ENCODE peak calls at places on chromosomes 2 and 18, in eight cellular contexts. Z is ovary, R is transverse colon, P is stomach, H is A549, K is H1, C is sigmoid colon, S is GM12878. D is an unnamed sample.

GRCh38 chr2:8893474-8893873 is 56.1 kb upstream of the KIDINS220 start:
- DNase-seq in H (no peak), Z (no peak), C (no peak), P (no peak), S (no peak), K (no peak), R (no peak), D (no peak)

GRCh38 chr2:118115761-118116160 is 27.5 kb downstream of the INSIG2 start:
- DNase-seq in C (no peak), K (no peak), R (no peak), S (no peak), H (no peak), P (no peak), Z (no peak), D (no peak)

GRCh38 chr2:60439219-60439974 is 114.1 kb downstream of the BCL11A start:
- DNase-seq in R (peak; percentile 62), Z (no peak), C (peak; percentile 69), K (no peak), H (no peak), S (peak; percentile 96), P (peak; percentile 47), D (no peak)

GRCh38 chr2:12051831-12052230 is 305.4 kb downstream of the LPIN1 start:
- DNase-seq in R (no peak), K (no peak), S (no peak), Z (no peak), C (no peak), P (no peak), H (no peak), D (no peak)

GRCh38 chr2:7967707-7968106 is 714.1 kb upstream of the ID2 start:
- DNase-seq in K (no peak), S (no peak), Z (no peak), R (no peak), P (no peak), H (no peak), C (no peak), D (no peak)

GRCh38 chr18:63107931-63108330 is 211.6 kb downstream of the BCL2 start:
- DNase-seq in H (no peak), P (no peak), C (no peak), Z (no peak), S (no peak), K (no peak), R (no peak), D (no peak)

GRCh38 chr18:73563345-73563744 is 584.3 kb downstream of the FBXO15 start:
- DNase-seq in Z (no peak), H (no peak), C (no peak), S (no peak), P (no peak), R (no peak), K (no peak), D (no peak)

GRCh38 chr2:241558532-241559488 is at the start of gene BOK:
- DNase-seq in Z (peak; percentile 58), P (peak; percentile 73), R (peak; percentile 75), H (peak; percentile 84), S (no peak), C (peak; percentile 93), K (peak; percentile 88), D (no peak)

GRCh38 chr2:160289803-160290202 is 89.7 kb upstream of the ITGB6 start:
- DNase-seq in C (no peak), H (no peak), S (no peak), P (no peak), K (no peak), Z (no peak), R (no peak), D (no peak)

GRCh38 chr2:33810046-33810835 is 211.1 kb upstream of the FAM98A start:
- DNase-seq in P (no peak), H (no peak), S (no peak), R (no peak), K (no peak), C (no peak), Z (no peak), D (no peak)

GRCh38 chr2:95015261-95015918 is 10.1 kb upstream of the MAL start:
- DNase-seq in P (no peak), C (no peak), H (no peak), K (no peak), Z (no peak), R (no peak), S (no peak), D (no peak)

GRCh38 chr18:48848641-48849143 is 102.1 kb downstream of the SMAD7 start:
- DNase-seq in R (no peak), Z (no peak), P (no peak), H (peak; percentile 46), S (no peak), K (no peak), C (no peak), D (no peak)

GRCh38 chr2:137675584-137676327 is 288.5 kb upstream of the HNMT start:
- DNase-seq in K (no peak), H (no peak), C (no peak), R (no peak), S (no peak), P (no peak), Z (no peak), D (no peak)

GRCh38 chr2:189580267-189580661 is 322 bp downstream of the SLC40A1 start:
- DNase-seq in S (no peak), R (peak; percentile 37), Z (peak; percentile 47), P (peak; percentile 29), C (peak; percentile 63), H (no peak), K (peak; percentile 53), D (no peak)

GRCh38 chr2:113027691-113028090 is 22.4 kb downstream of the IL36A start:
- DNase-seq in H (no peak), P (no peak), C (no peak), K (no peak), R (no peak), S (no peak), Z (no peak), D (no peak)
- TF ChIP-seq POLR2A in H (no peak), P (no peak), C (no peak), K (no peak), R (no peak), S (no peak), Z (no peak), D (no peak)

GRCh38 chr2:50987914-50988313 is 44.0 kb downstream of the NRXN1 start:
- DNase-seq in C (no peak), H (no peak), Z (no peak), S (no peak), R (no peak), K (no peak), P (no peak), D (no peak)
- TF ChIP-seq EP300 in C (no peak), H (no peak), Z (no peak), S (no peak), R (no peak), K (no peak), P (no peak), D (no peak)

GRCh38 chr2:222671259-222672067 is at the start of gene MOGAT1:
- DNase-seq in S (no peak), P (peak; percentile 56), K (peak; percentile 86), H (no peak), Z (peak; percentile 22), C (no peak), R (peak; percentile 34), D (no peak)
- TF ChIP-seq POLR2A in S (no peak), P (no peak), K (peak; percentile 40), H (no peak), Z (no peak), C (no peak), R (no peak), D (no peak)

DNA sequence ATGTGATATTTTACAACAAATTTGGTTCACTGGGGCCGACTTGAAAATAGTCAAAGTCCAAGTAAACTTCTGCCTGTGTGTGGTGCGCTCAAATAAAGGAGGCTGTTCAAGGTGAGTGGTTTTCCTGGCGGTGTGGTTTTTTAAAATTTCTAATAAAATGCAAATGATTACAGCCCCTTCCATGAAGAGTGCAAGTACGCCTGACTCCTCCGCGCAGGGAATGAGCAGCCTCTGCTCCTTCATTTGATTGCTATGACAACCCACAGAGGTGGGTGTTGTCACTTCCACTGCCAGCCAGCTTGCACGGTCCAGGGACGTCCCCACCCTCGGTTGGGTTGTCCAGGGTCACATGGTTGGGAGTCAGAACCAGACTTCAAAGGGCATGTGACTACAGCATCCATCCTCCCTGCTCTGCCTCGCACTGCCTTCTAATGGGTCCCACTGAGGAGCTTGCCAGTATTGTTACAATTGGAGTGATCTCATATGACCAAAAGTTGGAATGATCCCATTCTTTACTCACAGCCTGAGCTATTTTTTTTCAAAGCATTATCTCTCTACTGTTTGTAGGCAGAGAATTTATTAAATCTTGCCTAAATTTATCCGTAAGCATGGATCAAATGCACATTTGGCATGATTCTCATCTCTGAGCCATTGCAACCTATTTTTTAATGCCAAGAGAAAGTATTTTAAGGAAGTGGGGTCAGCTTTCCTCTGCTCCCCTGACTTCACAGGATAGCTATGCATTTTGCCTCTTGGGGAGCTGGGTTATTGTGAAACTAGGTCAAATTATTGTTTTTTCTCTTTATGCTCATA is 121.3 kb downstream of the AGAP1 start:
- DNase-seq in R (peak; percentile 20), H (no peak), K (no peak), P (no peak), Z (peak; percentile 39), S (no peak), C (peak; percentile 87), D (peak; percentile 57)
- TF ChIP-seq EP300 in R (no peak), H (no peak), K (no peak), P (no peak), Z (no peak), S (no peak), C (no peak), D (peak; percentile 54)

GRCh38 chr2:190964170-190964795 is 49.7 kb downstream of the STAT1 start:
- DNase-seq in P (no peak), S (no peak), C (no peak), H (no peak), R (no peak), K (no peak), Z (no peak), D (no peak)
- TF ChIP-seq POLR2A in P (no peak), S (peak; percentile 81), C (no peak), H (no peak), R (no peak), K (no peak), Z (no peak), D (no peak)

GRCh38 chr2:178799305-178799704 is 7.9 kb downstream of the TTN start:
- DNase-seq in K (no peak), H (no peak), P (no peak), C (no peak), R (no peak), S (no peak), Z (no peak), D (no peak)

GRCh38 chr2:178800510-178800909 is 6.7 kb downstream of the TTN start:
- DNase-seq in P (no peak), H (no peak), K (no peak), R (no peak), S (no peak), Z (no peak), C (no peak), D (no peak)

DNA sequence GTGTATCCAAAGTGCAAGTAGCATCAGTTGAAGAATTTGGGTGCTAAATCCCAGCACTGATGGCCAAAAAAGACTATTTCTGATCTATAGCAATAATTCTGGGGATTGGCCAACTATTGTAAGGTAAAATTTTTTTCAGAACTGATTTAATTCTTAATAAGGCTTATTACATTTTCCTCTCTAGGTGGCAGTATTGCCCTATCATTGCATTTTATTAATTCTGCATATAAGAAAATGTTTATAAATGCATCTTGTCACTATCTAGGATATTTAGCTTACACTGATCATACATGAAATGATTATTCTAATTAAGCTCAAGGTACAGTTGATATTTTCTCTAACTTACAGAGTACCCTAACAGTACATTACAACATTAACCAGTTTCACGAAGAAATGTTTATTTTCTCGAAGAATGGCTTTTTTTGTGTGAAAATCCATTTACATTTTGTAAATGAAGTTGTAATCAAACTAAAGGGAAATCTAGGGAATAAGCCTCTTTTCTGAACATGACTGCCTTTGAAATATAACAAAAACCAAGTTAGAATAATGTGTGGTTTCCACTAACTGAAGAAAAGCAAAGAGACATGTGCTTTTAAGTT is 11.0 kb downstream of the TTN start:
- DNase-seq in P (no peak), H (peak; percentile 33), K (no peak), Z (no peak), S (no peak), R (no peak), C (no peak), D (no peak)
- TF ChIP-seq EP300 in P (no peak), H (no peak), K (no peak), Z (no peak), S (no peak), R (no peak), C (no peak), D (no peak)

D was measured in tibial nerve.